ENCODE peak calls at places on chromosomes 4 and X, in four cellular contexts. F is WTC11, C is GM12878, R is K562. S is an unnamed sample.

GRCh38 chr4:101370663-101371210 is 23.4 kb upstream of the PPP3CA start:
- DNase-seq in C (no peak), R (no peak), F (peak; percentile 54), S (no peak)

GRCh38 chrX:23959781-23960180 is 52.0 kb downstream of the CXorf58 start:
- DNase-seq in C (no peak), F (no peak), R (no peak), S (no peak)

GRCh38 chrX:12065251-12065650 is 73.0 kb upstream of the FRMPD4 start:
- DNase-seq in F (peak; percentile 25), R (no peak), C (no peak), S (no peak)

GRCh38 chrX:78514852-78515251 is 144.3 kb downstream of the RTL3 start:
- DNase-seq in C (no peak), F (peak; percentile 67), R (no peak), S (no peak)

GRCh38 chrX:110795645-110796510 is at the start of gene CHRDL1:
- DNase-seq in C (no peak), R (no peak), F (peak; percentile 35), S (no peak)

GRCh38 chr4:174467107-174467506 is 55.2 kb downstream of the HPGD start:
- DNase-seq in C (no peak), R (no peak), F (no peak), S (no peak)

GRCh38 chr4:117971406-117971805 is 62.9 kb upstream of the NDST3 start:
- DNase-seq in C (no peak), F (no peak), R (no peak), S (no peak)

GRCh38 chr4:78602334-78602733 is 50.8 kb downstream of the ANXA3 start:
- DNase-seq in F (no peak), C (no peak), R (no peak), S (no peak)

GRCh38 chr4:24202579-24202978 is 312.7 kb upstream of the PPARGC1A start:
- DNase-seq in F (no peak), R (no peak), C (no peak), S (no peak)

GRCh38 chr4:179748837-179749236 is 2306.6 kb upstream of the AGA start:
- DNase-seq in F (no peak), C (no peak), R (no peak), S (no peak)

GRCh38 chr4:13218316-13218958 is 265.7 kb downstream of the RAB28 start:
- DNase-seq in F (no peak), C (no peak), R (no peak), S (no peak)

GRCh38 chr4:61199869-61200194 is 294 bp upstream of the ADGRL3 start:
- DNase-seq in F (no peak), R (no peak), C (no peak), S (no peak)

GRCh38 chr4:107740950-107741701 is 21.1 kb upstream of the PAPSS1 start:
- DNase-seq in R (no peak), F (no peak), C (no peak), S (no peak)

GRCh38 chr4:105194328-105195231 is 47.9 kb downstream of the TET2 start:
- DNase-seq in R (no peak), F (no peak), C (peak; percentile 55), S (no peak)

GRCh38 chrX:136525738-136526606 is 6.0 kb upstream of the VGLL1 start:
- DNase-seq in R (no peak), C (no peak), F (no peak), S (no peak)

GRCh38 chr4:177047070-177047850 is 254.5 kb upstream of the VEGFC start:
- DNase-seq in F (peak; percentile 72), R (peak; percentile 41), C (no peak), S (peak; percentile 50)

GRCh38 chr4:158841540-158841939 is 72.7 kb downstream of the FNIP2 start:
- DNase-seq in R (no peak), F (no peak), C (no peak), S (no peak)

GRCh38 chr4:127698789-127699200 is 31.4 kb upstream of the SLC25A31 start:
- DNase-seq in F (no peak), R (no peak), C (peak; percentile 83), S (no peak)

GRCh38 chr4:184476660-184477059 is 2.3 kb upstream of the IRF2 start:
- DNase-seq in F (no peak), C (no peak), R (no peak), S (no peak)

GRCh38 chr4:133584714-133585113 is 435.6 kb downstream of the PCDH10 start:
- DNase-seq in F (no peak), R (no peak), C (no peak), S (peak; percentile 3)

GRCh38 chr4:171432536-171432935 is 380.7 kb upstream of the GALNTL6 start:
- DNase-seq in R (no peak), C (no peak), F (no peak), S (no peak)

GRCh38 chrX:34918091-34918736 is 24.4 kb upstream of the FAM47B start:
- DNase-seq in C (no peak), F (no peak), R (no peak), S (no peak)

GRCh38 chr4:74330295-74330750 is 22.1 kb downstream of the EPGN start:
- DNase-seq in F (no peak), R (no peak), C (no peak), S (no peak)

GRCh38 chr4:17577660-17578481 is 873 bp downstream of the LAP3 start:
- DNase-seq in F (peak; percentile 54), C (no peak), R (no peak), S (no peak)

GRCh38 chr4:48112017-48112667 is 21.9 kb downstream of the TXK start:
- DNase-seq in C (no peak), F (no peak), R (no peak), S (no peak)

GRCh38 chr4:185344743-185345538 is 50.8 kb downstream of the LRP2BP start:
- DNase-seq in F (no peak), R (no peak), C (peak; percentile 77), S (no peak)

GRCh38 chrX:46325312-46325877 is 219.8 kb downstream of the ZNF674 start:
- DNase-seq in C (no peak), F (peak; percentile 22), R (no peak), S (peak; percentile 41)

GRCh38 chrX:16665089-16665488 is 15.1 kb downstream of the S100G start:
- DNase-seq in R (no peak), F (no peak), C (no peak), S (no peak)

GRCh38 chrX:105876658-105877057 is 54.3 kb downstream of the NRK start:
- DNase-seq in R (no peak), C (no peak), F (no peak), S (peak; percentile 3)

GRCh38 chr4:183563874-183564273 is 59.0 kb downstream of the ING2 start:
- DNase-seq in C (no peak), R (no peak), F (no peak), S (no peak)

GRCh38 chr4:3640587-3640962 is 108.4 kb upstream of the LRPAP1 start:
- DNase-seq in C (no peak), R (peak; percentile 25), F (no peak), S (no peak)

GRCh38 chr4:3639613-3640586 is 107.7 kb upstream of the LRPAP1 start:
- DNase-seq in F (no peak), C (no peak), R (no peak), S (no peak)

GRCh38 chr4:3642806-3643517 is 110.7 kb upstream of the LRPAP1 start:
- DNase-seq in R (no peak), C (no peak), F (no peak), S (no peak)

GRCh38 chr4:3642056-3642630 is 109.9 kb upstream of the LRPAP1 start:
- DNase-seq in F (no peak), C (no peak), R (no peak), S (no peak)

GRCh38 chr4:3641501-3641900 is 109.3 kb upstream of the LRPAP1 start:
- DNase-seq in F (no peak), R (no peak), C (no peak), S (no peak)
- TF ChIP-seq ETV6 in F (no peak), R (no peak), C (no peak), S (no peak)

DNA sequence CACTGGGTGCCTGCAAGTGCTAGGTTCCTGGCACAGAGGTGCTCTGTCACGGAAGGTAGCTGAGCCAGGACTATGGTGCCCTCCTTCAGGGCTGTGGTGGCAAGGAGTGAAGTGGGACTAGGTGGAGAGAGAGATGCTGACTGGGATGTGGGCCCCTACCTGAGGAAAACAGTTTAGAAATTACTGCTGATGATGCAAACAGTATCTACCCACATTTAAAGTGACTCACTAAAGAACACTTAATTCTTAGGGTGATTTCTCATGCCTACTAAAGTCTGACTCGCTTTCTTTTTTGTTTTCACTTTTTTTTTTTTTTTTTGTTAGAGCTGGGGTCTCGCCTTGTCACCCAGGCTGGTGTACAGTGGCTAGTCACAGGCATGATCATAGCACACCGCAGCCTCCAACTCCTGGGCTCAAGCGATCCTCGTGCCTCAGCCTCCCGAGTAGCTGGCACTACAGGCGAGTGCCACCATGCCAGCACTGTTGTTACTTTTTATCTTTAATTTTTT is 3.1 kb downstream of the ZNF185 start:
- DNase-seq in R (no peak), C (no peak), F (no peak), S (no peak)
- TF ChIP-seq ETV6 in R (no peak), C (no peak), F (no peak), S (no peak)

GRCh38 chr4:33959519-33959918 is 2284.8 kb downstream of the ARAP2 start:
- DNase-seq in C (no peak), R (no peak), F (no peak), S (no peak)
- TF ChIP-seq ETV6 in C (no peak), R (no peak), F (no peak), S (no peak)

GRCh38 chr4:2689114-2689513 is 67.0 kb downstream of the TNIP2 start:
- DNase-seq in R (no peak), F (no peak), C (no peak), S (no peak)
- TF ChIP-seq ETV6 in R (no peak), F (no peak), C (no peak), S (no peak)

GRCh38 chr4:53840643-53841042 is 223.8 kb downstream of the CHIC2 start:
- DNase-seq in R (no peak), F (no peak), C (no peak), S (no peak)
- TF ChIP-seq ETV6 in R (no peak), F (no peak), C (no peak), S (no peak)

GRCh38 chr4:124265701-124266100 is 446.8 kb downstream of the ANKRD50 start:
- DNase-seq in C (no peak), F (no peak), R (no peak), S (no peak)

GRCh38 chr4:124266706-124267105 is 445.8 kb downstream of the ANKRD50 start:
- DNase-seq in C (no peak), R (no peak), F (no peak), S (no peak)

DNA sequence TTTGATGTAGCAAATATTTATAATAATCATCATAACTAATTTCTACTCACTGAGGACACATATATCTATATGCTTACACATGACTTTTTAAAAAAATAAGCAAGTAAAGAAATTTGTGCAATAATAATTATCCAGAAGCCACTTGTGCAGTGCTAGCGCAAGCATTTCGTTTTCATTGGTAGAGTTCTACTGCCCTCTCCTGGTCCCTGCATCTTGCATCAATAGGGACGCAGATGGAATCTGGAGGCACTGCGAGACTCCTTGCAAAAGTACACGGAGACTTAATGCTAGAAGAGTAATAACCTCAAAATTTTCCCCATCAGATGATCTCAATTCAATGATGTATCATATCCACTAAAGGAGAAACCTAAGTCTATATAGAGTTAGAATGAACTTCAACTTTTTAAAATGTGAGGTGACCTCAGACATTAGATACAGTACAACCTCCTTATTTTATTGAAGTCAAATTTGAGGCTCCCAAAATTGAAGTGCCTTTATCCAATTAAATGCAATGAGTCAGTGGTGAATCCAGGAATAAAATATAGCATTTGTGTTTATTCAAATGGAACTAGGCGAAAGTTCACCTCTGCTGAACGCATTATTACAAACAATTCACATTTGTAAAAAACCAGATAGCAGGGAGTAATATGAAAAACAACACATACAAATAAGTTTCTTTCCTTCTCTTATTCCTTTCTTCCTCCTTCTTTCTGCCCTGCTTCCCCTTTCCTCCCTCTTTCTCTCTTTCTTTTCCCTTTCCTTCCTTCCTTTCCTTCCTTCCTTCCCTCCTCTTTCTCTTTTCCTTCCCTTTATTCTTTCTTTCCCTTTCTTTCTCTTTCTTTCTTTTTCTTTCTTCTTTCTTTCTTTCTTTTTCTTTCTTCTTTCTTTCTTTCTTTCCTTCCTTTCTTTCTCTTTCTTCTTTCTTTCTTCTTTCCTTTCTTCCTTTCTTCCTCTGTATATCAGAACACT is 450.0 kb downstream of the ANKRD50 start:
- DNase-seq in C (peak; percentile 11), R (peak; percentile 54), F (peak; percentile 43), S (peak; percentile 53)
- TF ChIP-seq ETV6 in C (no peak), R (no peak), F (no peak), S (no peak)